ENCODE peak calls at places on chromosomes 13 and 19, in eight cellular contexts. One of them, this sample, is unnamed.

GRCh38 chr13:45850020-45850613 is 1.4 kb downstream of the SIAH3 start:
- DNase-seq in HepG2: no peak
- DNase-seq in T-helper 2 cell: no peak
- DNase-seq in astrocyte: no peak
- DNase-seq in AG09309: no peak
- DNase-seq in transverse colon: no peak
- DNase-seq in NT2/D1: no peak
- DNase-seq in stimulated activated CD8-positive, alpha-beta memory T cell treated with anti-CD3 and anti-CD28 coated beads, Interleukin-15, amount 100 ng/mL, for 4 hours: no peak
- DNase-seq in this sample: no peak

GRCh38 chr13:20121154-20121515 is 39.7 kb downstream of the GJA3 start:
- DNase-seq in NT2/D1: no peak
- DNase-seq in stimulated activated CD8-positive, alpha-beta memory T cell treated with anti-CD3 and anti-CD28 coated beads, Interleukin-15, amount 100 ng/mL, for 4 hours: no peak
- DNase-seq in AG09309: no peak
- DNase-seq in astrocyte: no peak
- DNase-seq in HepG2: peak; percentile 30
- DNase-seq in T-helper 2 cell: no peak
- DNase-seq in transverse colon: no peak
- DNase-seq in this sample: no peak

GRCh38 chr19:31911577-31911976 is 433.8 kb upstream of the ZNF507 start:
- DNase-seq in T-helper 2 cell: no peak
- DNase-seq in NT2/D1: no peak
- DNase-seq in transverse colon: no peak
- DNase-seq in AG09309: no peak
- DNase-seq in HepG2: no peak
- DNase-seq in astrocyte: no peak
- DNase-seq in stimulated activated CD8-positive, alpha-beta memory T cell treated with anti-CD3 and anti-CD28 coated beads, Interleukin-15, amount 100 ng/mL, for 4 hours: no peak
- DNase-seq in this sample: no peak

GRCh38 chr19:41192574-41193419 is at the start of gene CYP2S1:
- DNase-seq in T-helper 2 cell: no peak
- DNase-seq in stimulated activated CD8-positive, alpha-beta memory T cell treated with anti-CD3 and anti-CD28 coated beads, Interleukin-15, amount 100 ng/mL, for 4 hours: no peak
- DNase-seq in NT2/D1: no peak
- DNase-seq in AG09309: no peak
- DNase-seq in HepG2: no peak
- DNase-seq in transverse colon: peak; percentile 75
- DNase-seq in astrocyte: no peak
- DNase-seq in this sample: no peak

GRCh38 chr19:55406869-55407624 is 541 bp downstream of the UBE2S start:
- DNase-seq in AG09309: no peak
- DNase-seq in stimulated activated CD8-positive, alpha-beta memory T cell treated with anti-CD3 and anti-CD28 coated beads, Interleukin-15, amount 100 ng/mL, for 4 hours: no peak
- DNase-seq in NT2/D1: no peak
- DNase-seq in HepG2: no peak
- DNase-seq in transverse colon: peak; percentile 51
- DNase-seq in astrocyte: no peak
- DNase-seq in T-helper 2 cell: no peak
- DNase-seq in this sample: no peak

GRCh38 chr19:1967087-1967608 is 26.2 kb downstream of the CSNK1G2 start:
- DNase-seq in astrocyte: no peak
- DNase-seq in NT2/D1: no peak
- DNase-seq in AG09309: no peak
- DNase-seq in T-helper 2 cell: peak; percentile 84
- DNase-seq in HepG2: no peak
- DNase-seq in transverse colon: no peak
- DNase-seq in stimulated activated CD8-positive, alpha-beta memory T cell treated with anti-CD3 and anti-CD28 coated beads, Interleukin-15, amount 100 ng/mL, for 4 hours: no peak
- DNase-seq in this sample: no peak

GRCh38 chr13:31945202-31945978 is 86.2 kb upstream of the FRY start:
- DNase-seq in AG09309: peak; percentile 84
- DNase-seq in NT2/D1: no peak
- DNase-seq in astrocyte: peak; percentile 65
- DNase-seq in T-helper 2 cell: no peak
- DNase-seq in transverse colon: peak; percentile 27
- DNase-seq in HepG2: no peak
- DNase-seq in stimulated activated CD8-positive, alpha-beta memory T cell treated with anti-CD3 and anti-CD28 coated beads, Interleukin-15, amount 100 ng/mL, for 4 hours: no peak
- DNase-seq in this sample: no peak

GRCh38 chr19:36009220-36009619 is 607 bp upstream of the SYNE4 start:
- DNase-seq in HepG2: no peak
- DNase-seq in NT2/D1: no peak
- DNase-seq in T-helper 2 cell: no peak
- DNase-seq in AG09309: no peak
- DNase-seq in transverse colon: peak; percentile 76
- DNase-seq in astrocyte: peak; percentile 45
- DNase-seq in stimulated activated CD8-positive, alpha-beta memory T cell treated with anti-CD3 and anti-CD28 coated beads, Interleukin-15, amount 100 ng/mL, for 4 hours: no peak
- DNase-seq in this sample: peak; percentile 55

GRCh38 chr19:48859711-48860572 is 8.5 kb downstream of the PLEKHA4 start:
- DNase-seq in T-helper 2 cell: no peak
- DNase-seq in NT2/D1: no peak
- DNase-seq in AG09309: no peak
- DNase-seq in stimulated activated CD8-positive, alpha-beta memory T cell treated with anti-CD3 and anti-CD28 coated beads, Interleukin-15, amount 100 ng/mL, for 4 hours: no peak
- DNase-seq in astrocyte: no peak
- DNase-seq in HepG2: no peak
- DNase-seq in transverse colon: no peak
- DNase-seq in this sample: no peak

GRCh38 chr13:99415851-99416331 is 85.4 kb upstream of the TM9SF2 start:
- DNase-seq in HepG2: no peak
- DNase-seq in AG09309: no peak
- DNase-seq in astrocyte: no peak
- DNase-seq in transverse colon: no peak
- DNase-seq in NT2/D1: no peak
- DNase-seq in stimulated activated CD8-positive, alpha-beta memory T cell treated with anti-CD3 and anti-CD28 coated beads, Interleukin-15, amount 100 ng/mL, for 4 hours: no peak
- DNase-seq in T-helper 2 cell: no peak
- DNase-seq in this sample: no peak

GRCh38 chr13:97223711-97224461 is 1.8 kb downstream of the MBNL2 start:
- DNase-seq in HepG2: peak; percentile 64
- DNase-seq in T-helper 2 cell: peak; percentile 26
- DNase-seq in stimulated activated CD8-positive, alpha-beta memory T cell treated with anti-CD3 and anti-CD28 coated beads, Interleukin-15, amount 100 ng/mL, for 4 hours: no peak
- DNase-seq in astrocyte: peak; percentile 95
- DNase-seq in AG09309: peak; percentile 81
- DNase-seq in transverse colon: peak; percentile 55
- DNase-seq in NT2/D1: peak; percentile 40
- DNase-seq in this sample: peak; percentile 52

GRCh38 chr13:110010433-110011135 is 224.2 kb upstream of the IRS2 start:
- DNase-seq in astrocyte: peak; percentile 82
- DNase-seq in HepG2: no peak
- DNase-seq in T-helper 2 cell: no peak
- DNase-seq in AG09309: no peak
- DNase-seq in stimulated activated CD8-positive, alpha-beta memory T cell treated with anti-CD3 and anti-CD28 coated beads, Interleukin-15, amount 100 ng/mL, for 4 hours: no peak
- DNase-seq in transverse colon: no peak
- DNase-seq in NT2/D1: no peak
- DNase-seq in this sample: no peak

GRCh38 chr13:112793545-112794445 is 104.0 kb downstream of the ATP11A start:
- DNase-seq in stimulated activated CD8-positive, alpha-beta memory T cell treated with anti-CD3 and anti-CD28 coated beads, Interleukin-15, amount 100 ng/mL, for 4 hours: no peak
- DNase-seq in NT2/D1: no peak
- DNase-seq in T-helper 2 cell: no peak
- DNase-seq in astrocyte: no peak
- DNase-seq in AG09309: no peak
- DNase-seq in transverse colon: no peak
- DNase-seq in HepG2: no peak
- DNase-seq in this sample: no peak

GRCh38 chr19:49491030-49491803 is 3.8 kb downstream of the RPL13A start:
- DNase-seq in stimulated activated CD8-positive, alpha-beta memory T cell treated with anti-CD3 and anti-CD28 coated beads, Interleukin-15, amount 100 ng/mL, for 4 hours: no peak
- DNase-seq in astrocyte: no peak
- DNase-seq in NT2/D1: no peak
- DNase-seq in AG09309: no peak
- DNase-seq in HepG2: no peak
- DNase-seq in transverse colon: no peak
- DNase-seq in T-helper 2 cell: no peak
- DNase-seq in this sample: no peak

GRCh38 chr19:51079486-51080110 is 3.1 kb downstream of the KLK14 start:
- DNase-seq in astrocyte: no peak
- DNase-seq in NT2/D1: no peak
- DNase-seq in AG09309: no peak
- DNase-seq in T-helper 2 cell: no peak
- DNase-seq in stimulated activated CD8-positive, alpha-beta memory T cell treated with anti-CD3 and anti-CD28 coated beads, Interleukin-15, amount 100 ng/mL, for 4 hours: no peak
- DNase-seq in HepG2: no peak
- DNase-seq in transverse colon: no peak
- DNase-seq in this sample: no peak

GRCh38 chr13:50075619-50076097 is 60.4 kb downstream of the KCNRG start:
- DNase-seq in HepG2: no peak
- DNase-seq in T-helper 2 cell: no peak
- DNase-seq in AG09309: no peak
- DNase-seq in transverse colon: no peak
- DNase-seq in astrocyte: no peak
- DNase-seq in stimulated activated CD8-positive, alpha-beta memory T cell treated with anti-CD3 and anti-CD28 coated beads, Interleukin-15, amount 100 ng/mL, for 4 hours: no peak
- DNase-seq in NT2/D1: no peak
- DNase-seq in this sample: no peak

GRCh38 chr13:77309254-77309653 is 17.6 kb downstream of the MYCBP2 start:
- DNase-seq in NT2/D1: no peak
- DNase-seq in astrocyte: no peak
- DNase-seq in stimulated activated CD8-positive, alpha-beta memory T cell treated with anti-CD3 and anti-CD28 coated beads, Interleukin-15, amount 100 ng/mL, for 4 hours: no peak
- DNase-seq in T-helper 2 cell: no peak
- DNase-seq in AG09309: no peak
- DNase-seq in HepG2: no peak
- DNase-seq in transverse colon: no peak
- DNase-seq in this sample: no peak

GRCh38 chr19:3250675-3251074 is 26.2 kb downstream of the CELF5 start:
- DNase-seq in astrocyte: no peak
- DNase-seq in T-helper 2 cell: no peak
- DNase-seq in AG09309: no peak
- DNase-seq in stimulated activated CD8-positive, alpha-beta memory T cell treated with anti-CD3 and anti-CD28 coated beads, Interleukin-15, amount 100 ng/mL, for 4 hours: no peak
- DNase-seq in NT2/D1: no peak
- DNase-seq in transverse colon: peak; percentile 21
- DNase-seq in HepG2: peak; percentile 13
- DNase-seq in this sample: no peak

GRCh38 chr13:30618186-30618937 is 642 bp downstream of the USPL1 start:
- DNase-seq in transverse colon: peak; percentile 30
- DNase-seq in astrocyte: no peak
- DNase-seq in NT2/D1: no peak
- DNase-seq in stimulated activated CD8-positive, alpha-beta memory T cell treated with anti-CD3 and anti-CD28 coated beads, Interleukin-15, amount 100 ng/mL, for 4 hours: peak; percentile 2
- DNase-seq in AG09309: no peak
- DNase-seq in T-helper 2 cell: no peak
- DNase-seq in HepG2: peak; percentile 4
- DNase-seq in this sample: peak; percentile 18

GRCh38 chr13:97141564-97142005 is 80.5 kb upstream of the MBNL2 start:
- DNase-seq in stimulated activated CD8-positive, alpha-beta memory T cell treated with anti-CD3 and anti-CD28 coated beads, Interleukin-15, amount 100 ng/mL, for 4 hours: no peak
- DNase-seq in astrocyte: peak; percentile 85
- DNase-seq in transverse colon: peak; percentile 88
- DNase-seq in NT2/D1: peak; percentile 72
- DNase-seq in AG09309: peak; percentile 38
- DNase-seq in T-helper 2 cell: no peak
- DNase-seq in HepG2: peak; percentile 96
- DNase-seq in this sample: peak; percentile 23

GRCh38 chr19:48367855-48368254 is 3.7 kb downstream of the SYNGR4 start:
- DNase-seq in astrocyte: no peak
- DNase-seq in HepG2: no peak
- DNase-seq in T-helper 2 cell: no peak
- DNase-seq in AG09309: no peak
- DNase-seq in transverse colon: no peak
- DNase-seq in stimulated activated CD8-positive, alpha-beta memory T cell treated with anti-CD3 and anti-CD28 coated beads, Interleukin-15, amount 100 ng/mL, for 4 hours: no peak
- DNase-seq in NT2/D1: no peak
- DNase-seq in this sample: no peak

GRCh38 chr13:39253774-39254173 is 215.5 kb downstream of the NHLRC3 start:
- DNase-seq in NT2/D1: no peak
- DNase-seq in transverse colon: no peak
- DNase-seq in HepG2: no peak
- DNase-seq in stimulated activated CD8-positive, alpha-beta memory T cell treated with anti-CD3 and anti-CD28 coated beads, Interleukin-15, amount 100 ng/mL, for 4 hours: no peak
- DNase-seq in AG09309: no peak
- DNase-seq in astrocyte: no peak
- DNase-seq in T-helper 2 cell: no peak
- DNase-seq in this sample: no peak

GRCh38 chr19:369876-370275 is 25.3 kb upstream of the MIER2 start:
- DNase-seq in astrocyte: no peak
- DNase-seq in transverse colon: no peak
- DNase-seq in NT2/D1: no peak
- DNase-seq in T-helper 2 cell: no peak
- DNase-seq in stimulated activated CD8-positive, alpha-beta memory T cell treated with anti-CD3 and anti-CD28 coated beads, Interleukin-15, amount 100 ng/mL, for 4 hours: no peak
- DNase-seq in HepG2: no peak
- DNase-seq in AG09309: no peak
- DNase-seq in this sample: no peak